ENCODE peak calls at places on chromosome 10, in ten cellular contexts. One of them, this sample, is unnamed.

GRCh38 chr10:69685802-69686585 is 55.9 kb downstream of the FAM241B start:
- DNase-seq in astrocyte: peak; percentile 32
- DNase-seq in adrenal gland: no peak
- DNase-seq in PC-3: peak; percentile 67
- DNase-seq in psoas muscle: peak; percentile 47
- DNase-seq in mesendoderm: no peak
- DNase-seq in hepatocyte: peak; percentile 49
- DNase-seq in stomach: peak; percentile 33
- DNase-seq in fibroblast of lung: peak; percentile 49
- DNase-seq in Peyer's patch: no peak
- DNase-seq in this sample: no peak

GRCh38 chr10:13349776-13350274 is 1.7 kb upstream of the SEPHS1 start:
- DNase-seq in astrocyte: peak; percentile 46
- DNase-seq in adrenal gland: peak; percentile 81
- DNase-seq in PC-3: peak; percentile 7
- DNase-seq in psoas muscle: peak; percentile 53
- DNase-seq in mesendoderm: peak; percentile 94
- DNase-seq in hepatocyte: peak; percentile 81
- DNase-seq in stomach: peak; percentile 37
- DNase-seq in fibroblast of lung: peak; percentile 67
- DNase-seq in Peyer's patch: peak; percentile 78
- DNase-seq in this sample: no peak

GRCh38 chr10:70740441-70741288 is 44.5 kb downstream of the TBATA start:
- DNase-seq in astrocyte: no peak
- DNase-seq in adrenal gland: no peak
- DNase-seq in PC-3: no peak
- DNase-seq in psoas muscle: no peak
- DNase-seq in mesendoderm: no peak
- DNase-seq in hepatocyte: no peak
- DNase-seq in stomach: no peak
- DNase-seq in fibroblast of lung: no peak
- DNase-seq in Peyer's patch: no peak
- DNase-seq in this sample: no peak

GRCh38 chr10:93060887-93061593 is 442 bp downstream of the CYP26C1 start:
- DNase-seq in astrocyte: no peak
- DNase-seq in adrenal gland: no peak
- DNase-seq in PC-3: no peak
- DNase-seq in psoas muscle: no peak
- DNase-seq in mesendoderm: no peak
- DNase-seq in hepatocyte: no peak
- DNase-seq in stomach: no peak
- DNase-seq in fibroblast of lung: no peak
- DNase-seq in Peyer's patch: no peak
- DNase-seq in this sample: no peak

GRCh38 chr10:57694956-57695605 is 572.6 kb downstream of the IPMK start:
- DNase-seq in astrocyte: peak; percentile 36
- DNase-seq in adrenal gland: no peak
- DNase-seq in PC-3: peak; percentile 45
- DNase-seq in psoas muscle: no peak
- DNase-seq in mesendoderm: no peak
- DNase-seq in hepatocyte: no peak
- DNase-seq in stomach: no peak
- DNase-seq in fibroblast of lung: peak; percentile 45
- DNase-seq in Peyer's patch: no peak
- DNase-seq in this sample: no peak

GRCh38 chr10:92727550-92727949 is 37.8 kb downstream of the HHEX start:
- DNase-seq in astrocyte: no peak
- DNase-seq in adrenal gland: no peak
- DNase-seq in PC-3: no peak
- DNase-seq in psoas muscle: no peak
- DNase-seq in mesendoderm: no peak
- DNase-seq in hepatocyte: no peak
- DNase-seq in stomach: no peak
- DNase-seq in fibroblast of lung: no peak
- DNase-seq in Peyer's patch: no peak
- DNase-seq in this sample: no peak

GRCh38 chr10:63157845-63158624 is 24.9 kb downstream of the NRBF2 start:
- DNase-seq in astrocyte: peak; percentile 86
- DNase-seq in adrenal gland: no peak
- DNase-seq in PC-3: peak; percentile 99
- DNase-seq in psoas muscle: no peak
- DNase-seq in mesendoderm: peak; percentile 93
- DNase-seq in hepatocyte: peak; percentile 92
- DNase-seq in stomach: no peak
- DNase-seq in fibroblast of lung: peak; percentile 91
- DNase-seq in Peyer's patch: no peak
- DNase-seq in this sample: no peak

GRCh38 chr10:122140941-122141623 is 130.0 kb upstream of the BTBD16 start:
- DNase-seq in astrocyte: peak; percentile 87
- DNase-seq in adrenal gland: peak; percentile 93
- DNase-seq in PC-3: peak; percentile 89
- DNase-seq in psoas muscle: peak; percentile 94
- DNase-seq in mesendoderm: peak; percentile 68
- DNase-seq in hepatocyte: peak; percentile 73
- DNase-seq in stomach: peak; percentile 67
- DNase-seq in fibroblast of lung: peak; percentile 92
- DNase-seq in Peyer's patch: no peak
- DNase-seq in this sample: peak; percentile 95

GRCh38 chr10:80660736-80661135 is 123.0 kb downstream of the SH2D4B start:
- DNase-seq in astrocyte: no peak
- DNase-seq in adrenal gland: no peak
- DNase-seq in PC-3: no peak
- DNase-seq in psoas muscle: no peak
- DNase-seq in mesendoderm: no peak
- DNase-seq in hepatocyte: no peak
- DNase-seq in stomach: no peak
- DNase-seq in fibroblast of lung: no peak
- DNase-seq in Peyer's patch: no peak
- DNase-seq in this sample: no peak

GRCh38 chr10:93277360-93277759 is 203.7 kb downstream of the CYP26A1 start:
- DNase-seq in astrocyte: no peak
- DNase-seq in adrenal gland: no peak
- DNase-seq in PC-3: no peak
- DNase-seq in psoas muscle: no peak
- DNase-seq in mesendoderm: no peak
- DNase-seq in hepatocyte: no peak
- DNase-seq in stomach: no peak
- DNase-seq in fibroblast of lung: no peak
- DNase-seq in Peyer's patch: no peak
- DNase-seq in this sample: no peak

GRCh38 chr10:132496360-132497082 is 41.1 kb upstream of the INPP5A start:
- DNase-seq in astrocyte: no peak
- DNase-seq in adrenal gland: no peak
- DNase-seq in PC-3: no peak
- DNase-seq in psoas muscle: no peak
- DNase-seq in mesendoderm: no peak
- DNase-seq in hepatocyte: no peak
- DNase-seq in stomach: no peak
- DNase-seq in fibroblast of lung: no peak
- DNase-seq in Peyer's patch: peak; percentile 16
- DNase-seq in this sample: peak; percentile 42
- H3K27me3 ChIP-seq in astrocyte: peaks cover 25% of the 10 kb centered on the region
- H3K27me3 ChIP-seq in adrenal gland: no peaks in the 10 kb centered on the region
- H3K27me3 ChIP-seq in PC-3: no peaks in the 10 kb centered on the region
- H3K27me3 ChIP-seq in psoas muscle: no peaks in the 10 kb centered on the region
- H3K27me3 ChIP-seq in mesendoderm: no peaks in the 10 kb centered on the region
- H3K27me3 ChIP-seq in hepatocyte: no peaks in the 10 kb centered on the region
- H3K27me3 ChIP-seq in stomach: no peaks in the 10 kb centered on the region
- H3K27me3 ChIP-seq in fibroblast of lung: peaks cover 23% of the 10 kb centered on the region
- H3K27me3 ChIP-seq in Peyer's patch: no peaks in the 10 kb centered on the region
- H3K27me3 ChIP-seq in this sample: no peaks in the 10 kb centered on the region

GRCh38 chr10:103153765-103154197 is 39.3 kb downstream of the NT5C2 start:
- DNase-seq in astrocyte: peak; percentile 36
- DNase-seq in adrenal gland: no peak
- DNase-seq in PC-3: peak; percentile 31
- DNase-seq in psoas muscle: no peak
- DNase-seq in mesendoderm: peak; percentile 43
- DNase-seq in hepatocyte: no peak
- DNase-seq in stomach: no peak
- DNase-seq in fibroblast of lung: peak; percentile 51
- DNase-seq in Peyer's patch: no peak
- DNase-seq in this sample: no peak
- H3K4me3 ChIP-seq in astrocyte: no peak overlapping the region
- H3K4me3 ChIP-seq in adrenal gland: no peak overlapping the region
- H3K4me3 ChIP-seq in PC-3: peak overlapping the region; percentile 54
- H3K4me3 ChIP-seq in psoas muscle: peak overlapping the region; percentile 45
- H3K4me3 ChIP-seq in mesendoderm: no peak overlapping the region
- H3K4me3 ChIP-seq in hepatocyte: peak overlapping the region; percentile 5
- H3K4me3 ChIP-seq in stomach: peak overlapping the region; percentile 21
- H3K4me3 ChIP-seq in fibroblast of lung: peak overlapping the region; percentile 13
- H3K4me3 ChIP-seq in Peyer's patch: no peak overlapping the region
- H3K4me3 ChIP-seq in this sample: no peak overlapping the region

DNA sequence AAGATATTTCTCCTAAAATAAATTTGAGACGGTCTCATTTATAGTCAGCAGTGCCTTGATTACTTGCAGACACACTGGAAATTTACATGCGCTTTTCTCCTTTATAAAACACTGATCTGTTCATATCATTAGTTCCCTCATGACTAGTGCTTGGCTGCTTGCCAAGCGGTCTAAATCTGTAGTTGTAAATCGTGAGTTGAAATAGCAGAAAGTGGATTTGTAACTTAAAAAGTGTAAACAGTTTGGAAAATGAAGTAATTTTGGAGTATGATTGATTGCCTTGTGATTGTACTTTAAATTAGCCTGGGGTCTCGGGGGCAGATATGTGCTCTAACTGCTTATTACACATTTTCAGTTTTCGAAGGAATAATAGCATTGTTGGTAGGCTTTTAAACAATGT is 73.1 kb downstream of the ARID5B start:
- DNase-seq in astrocyte: peak; percentile 52
- DNase-seq in adrenal gland: peak; percentile 62
- DNase-seq in PC-3: peak; percentile 68
- DNase-seq in psoas muscle: peak; percentile 32
- DNase-seq in mesendoderm: no peak
- DNase-seq in hepatocyte: peak; percentile 78
- DNase-seq in stomach: peak; percentile 60
- DNase-seq in fibroblast of lung: peak; percentile 67
- DNase-seq in Peyer's patch: no peak
- DNase-seq in this sample: no peak
- H3K4me1 ChIP-seq in astrocyte: peaks cover 28% of the 10 kb centered on the region
- H3K4me1 ChIP-seq in adrenal gland: peaks cover 38% of the 10 kb centered on the region
- H3K4me1 ChIP-seq in PC-3: peaks cover 26% of the 10 kb centered on the region
- H3K4me1 ChIP-seq in psoas muscle: peaks cover 40% of the 10 kb centered on the region
- H3K4me1 ChIP-seq in mesendoderm: no peaks in the 10 kb centered on the region
- H3K4me1 ChIP-seq in hepatocyte: peaks cover 46% of the 10 kb centered on the region
- H3K4me1 ChIP-seq in stomach: peaks cover 28% of the 10 kb centered on the region
- H3K4me1 ChIP-seq in fibroblast of lung: peaks cover 14% of the 10 kb centered on the region
- H3K4me1 ChIP-seq in Peyer's patch: peaks cover 33% of the 10 kb centered on the region
- H3K4me1 ChIP-seq in this sample: peaks cover 27% of the 10 kb centered on the region

GRCh38 chr10:22229756-22230330 is 12.0 kb upstream of the EBLN1 start:
- DNase-seq in astrocyte: no peak
- DNase-seq in adrenal gland: no peak
- DNase-seq in PC-3: peak; percentile 4
- DNase-seq in psoas muscle: no peak
- DNase-seq in mesendoderm: no peak
- DNase-seq in hepatocyte: no peak
- DNase-seq in stomach: no peak
- DNase-seq in fibroblast of lung: peak; percentile 7
- DNase-seq in Peyer's patch: no peak
- DNase-seq in this sample: no peak
- H3K27me3 ChIP-seq in astrocyte: no peaks in the 10 kb centered on the region
- H3K27me3 ChIP-seq in adrenal gland: no peaks in the 10 kb centered on the region
- H3K27me3 ChIP-seq in PC-3: no peaks in the 10 kb centered on the region
- H3K27me3 ChIP-seq in psoas muscle: no peaks in the 10 kb centered on the region
- H3K27me3 ChIP-seq in mesendoderm: no peaks in the 10 kb centered on the region
- H3K27me3 ChIP-seq in hepatocyte: no peaks in the 10 kb centered on the region
- H3K27me3 ChIP-seq in stomach: peaks cover 3% of the 10 kb centered on the region
- H3K27me3 ChIP-seq in fibroblast of lung: no peaks in the 10 kb centered on the region
- H3K27me3 ChIP-seq in Peyer's patch: no peaks in the 10 kb centered on the region
- H3K27me3 ChIP-seq in this sample: no peaks in the 10 kb centered on the region

DNA sequence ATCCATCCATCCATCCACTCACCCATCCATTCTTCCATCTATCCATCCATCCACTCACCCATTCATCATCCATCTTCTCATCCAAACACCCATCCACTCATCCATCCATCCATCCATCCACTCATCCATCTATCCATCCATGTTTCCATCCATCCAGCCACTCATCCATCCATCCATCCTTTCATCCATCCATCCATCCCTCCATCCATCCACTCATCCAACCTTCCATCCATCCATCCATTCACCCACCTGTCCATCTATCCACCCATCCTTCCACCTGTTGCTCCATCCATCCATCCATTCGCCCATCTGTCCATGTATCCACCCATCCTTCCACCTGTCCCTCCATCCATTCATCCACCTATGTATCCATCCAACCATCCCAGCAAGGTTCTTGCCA is 378.4 kb upstream of the PFKP start:
- DNase-seq in astrocyte: no peak
- DNase-seq in adrenal gland: no peak
- DNase-seq in PC-3: no peak
- DNase-seq in psoas muscle: no peak
- DNase-seq in mesendoderm: no peak
- DNase-seq in hepatocyte: no peak
- DNase-seq in stomach: no peak
- DNase-seq in fibroblast of lung: no peak
- DNase-seq in Peyer's patch: no peak
- DNase-seq in this sample: no peak
- H3K4me3 ChIP-seq in astrocyte: no peak overlapping the region
- H3K4me3 ChIP-seq in adrenal gland: no peak overlapping the region
- H3K4me3 ChIP-seq in PC-3: no peak overlapping the region
- H3K4me3 ChIP-seq in psoas muscle: no peak overlapping the region
- H3K4me3 ChIP-seq in mesendoderm: no peak overlapping the region
- H3K4me3 ChIP-seq in hepatocyte: no peak overlapping the region
- H3K4me3 ChIP-seq in stomach: no peak overlapping the region
- H3K4me3 ChIP-seq in fibroblast of lung: no peak overlapping the region
- H3K4me3 ChIP-seq in Peyer's patch: no peak overlapping the region
- H3K4me3 ChIP-seq in this sample: no peak overlapping the region

DNA sequence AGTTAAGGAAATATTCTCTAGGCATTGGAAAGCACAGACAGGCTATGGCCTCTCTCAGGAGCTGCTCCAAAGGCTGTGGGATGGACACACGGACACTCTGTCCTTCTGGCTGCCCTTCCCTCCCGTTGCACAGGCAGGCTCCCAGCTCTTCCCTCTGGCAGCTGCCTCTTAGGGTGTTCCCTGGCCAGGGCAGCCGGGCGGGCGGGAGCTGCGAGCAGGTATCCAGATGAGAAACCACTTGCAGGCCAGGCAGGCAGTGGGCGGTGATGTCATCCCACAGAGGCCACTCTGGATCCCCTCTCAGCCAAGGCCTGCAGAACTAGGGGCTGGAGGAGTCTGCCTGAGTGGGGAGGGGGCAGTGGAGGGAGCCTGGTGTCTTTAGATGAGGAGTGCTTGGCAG is 171.9 kb downstream of the NEURL1 start:
- DNase-seq in astrocyte: no peak
- DNase-seq in adrenal gland: no peak
- DNase-seq in PC-3: no peak
- DNase-seq in psoas muscle: peak; percentile 61
- DNase-seq in mesendoderm: no peak
- DNase-seq in hepatocyte: no peak
- DNase-seq in stomach: no peak
- DNase-seq in fibroblast of lung: peak; percentile 39
- DNase-seq in Peyer's patch: peak; percentile 53
- DNase-seq in this sample: no peak
- H3K4me1 ChIP-seq in astrocyte: peaks cover 21% of the 10 kb centered on the region
- H3K4me1 ChIP-seq in adrenal gland: peaks cover 38% of the 10 kb centered on the region
- H3K4me1 ChIP-seq in PC-3: no peaks in the 10 kb centered on the region
- H3K4me1 ChIP-seq in psoas muscle: peaks cover 41% of the 10 kb centered on the region
- H3K4me1 ChIP-seq in mesendoderm: peaks cover 4% of the 10 kb centered on the region
- H3K4me1 ChIP-seq in hepatocyte: peaks cover 8% of the 10 kb centered on the region
- H3K4me1 ChIP-seq in stomach: peaks cover 41% of the 10 kb centered on the region
- H3K4me1 ChIP-seq in fibroblast of lung: peaks cover 19% of the 10 kb centered on the region
- H3K4me1 ChIP-seq in Peyer's patch: peaks cover 41% of the 10 kb centered on the region
- H3K4me1 ChIP-seq in this sample: no peaks in the 10 kb centered on the region

GRCh38 chr10:123146892-123147634 is 873 bp upstream of the HMX2 start:
- DNase-seq in astrocyte: no peak
- DNase-seq in adrenal gland: no peak
- DNase-seq in PC-3: no peak
- DNase-seq in psoas muscle: no peak
- DNase-seq in mesendoderm: no peak
- DNase-seq in hepatocyte: no peak
- DNase-seq in stomach: no peak
- DNase-seq in fibroblast of lung: no peak
- DNase-seq in Peyer's patch: no peak
- DNase-seq in this sample: no peak
- H3K27me3 ChIP-seq in astrocyte: peaks cover 96% of the 10 kb centered on the region
- H3K27me3 ChIP-seq in adrenal gland: peaks cover 98% of the 10 kb centered on the region
- H3K27me3 ChIP-seq in PC-3: peaks cover 2% of the 10 kb centered on the region
- H3K27me3 ChIP-seq in psoas muscle: peaks cover 100% of the 10 kb centered on the region
- H3K27me3 ChIP-seq in mesendoderm: peaks cover 87% of the 10 kb centered on the region
- H3K27me3 ChIP-seq in hepatocyte: peaks cover 100% of the 10 kb centered on the region
- H3K27me3 ChIP-seq in stomach: peaks cover 100% of the 10 kb centered on the region
- H3K27me3 ChIP-seq in fibroblast of lung: peaks cover 93% of the 10 kb centered on the region
- H3K27me3 ChIP-seq in Peyer's patch: no peaks in the 10 kb centered on the region
- H3K27me3 ChIP-seq in this sample: peaks cover 100% of the 10 kb centered on the region